ENCODE peak calls at places on chromosomes 6 and 20, in eight cellular contexts. M, G, N, L, C, D, W and S are unnamed samples.

GRCh38 chr20:62378215-62378614 is 8.7 kb upstream of the RPS21 start:
- DNase-seq in M (no peak), G (no peak), N (peak), L (no peak), C (no peak), D (no peak), W (peak), S (no peak)

GRCh38 chr6:9178066-9178465 is 742.7 kb upstream of the SLC35B3 start:
- DNase-seq in M (no peak), G (no peak), N (peak), L (no peak), C (no peak), D (no peak), W (no peak), S (no peak)

GRCh38 chr6:40293824-40294188 is 293.4 kb downstream of the LRFN2 start:
- DNase-seq in M (no peak), G (peak), N (no peak), L (no peak), C (no peak), D (no peak), W (peak), S (no peak)

GRCh38 chr20:38842558-38842981 is 37.1 kb downstream of the PPP1R16B start:
- DNase-seq in M (peak), G (no peak), N (no peak), L (no peak), C (peak), D (no peak), W (no peak), S (peak)

GRCh38 chr6:150403458-150404245 is 34.8 kb downstream of the IYD start:
- DNase-seq in M (no peak), G (no peak), N (peak), L (no peak), C (no peak), D (peak), W (no peak), S (no peak)

GRCh38 chr6:153231048-153231635 is 100.1 kb upstream of the RGS17 start:
- DNase-seq in M (no peak), G (peak), N (peak), L (peak), C (no peak), D (no peak), W (peak), S (no peak)

GRCh38 chr6:54377776-54378175 is 69.5 kb downstream of the TINAG start:
- DNase-seq in M (no peak), G (no peak), N (no peak), L (no peak), C (no peak), D (peak), W (no peak), S (no peak)

GRCh38 chr6:169428532-169428931 is 174.9 kb upstream of the THBS2 start:
- DNase-seq in M (no peak), G (no peak), N (no peak), L (peak), C (no peak), D (no peak), W (no peak), S (no peak)

GRCh38 chr6:2763345-2763841 is 1.8 kb upstream of the WRNIP1 start:
- DNase-seq in M (no peak), G (no peak), N (no peak), L (no peak), C (no peak), D (no peak), W (peak), S (peak)

GRCh38 chr6:89505847-89506246 is 72.9 kb downstream of the ANKRD6 start:
- DNase-seq in M (no peak), G (no peak), N (no peak), L (no peak), C (no peak), D (no peak), W (no peak), S (no peak)

GRCh38 chr20:5069141-5069806 is 50.5 kb downstream of the PCNA start:
- DNase-seq in M (no peak), G (no peak), N (no peak), L (no peak), C (no peak), D (no peak), W (no peak), S (no peak)

GRCh38 chr6:108732101-108732870 is 115.9 kb upstream of the ARMC2 start:
- DNase-seq in M (no peak), G (no peak), N (peak), L (peak), C (no peak), D (no peak), W (peak), S (no peak)

GRCh38 chr6:138912308-138912707 is 75.7 kb downstream of the REPS1 start:
- DNase-seq in M (no peak), G (no peak), N (no peak), L (no peak), C (no peak), D (no peak), W (no peak), S (peak)

GRCh38 chr20:41182296-41183212 is 45.2 kb downstream of the PLCG1 start:
- DNase-seq in M (no peak), G (no peak), N (peak), L (no peak), C (no peak), D (no peak), W (peak), S (no peak)

GRCh38 chr20:36113566-36114247 is 40.8 kb upstream of the EPB41L1 start:
- DNase-seq in M (no peak), G (no peak), N (no peak), L (peak), C (no peak), D (no peak), W (no peak), S (peak)

GRCh38 chr20:22604815-22605214 is 20.4 kb upstream of the FOXA2 start:
- DNase-seq in M (no peak), G (no peak), N (no peak), L (no peak), C (no peak), D (no peak), W (no peak), S (no peak)